ENCODE peak calls at places on chromosomes 1 and 21, in six cellular contexts. W is heart left ventricle, Q is body of pancreas, V is K562, T is HepG2, L is upper lobe of left lung. O is an unnamed sample.

GRCh38 chr21:29190920-29191319 is 60.5 kb downstream of the MAP3K7CL start:
- DNase-seq in V (no peak), T (peak; percentile 29), Q (no peak), W (no peak), L (peak; percentile 41), O (no peak)

GRCh38 chr1:74964508-74964907 is 169.7 kb upstream of the LHX8 start:
- DNase-seq in Q (peak; percentile 40), V (no peak), W (peak; percentile 7), L (no peak), T (no peak), O (peak; percentile 40)

GRCh38 chr1:229410692-229411433 is 23.0 kb downstream of the ACTA1 start:
- DNase-seq in T (no peak), Q (peak; percentile 87), L (peak; percentile 78), V (peak; percentile 43), W (peak; percentile 83), O (no peak)

GRCh38 chr1:233597489-233597901 is 16.4 kb upstream of the KCNK1 start:
- DNase-seq in V (no peak), W (no peak), L (no peak), Q (no peak), T (no peak), O (no peak)

GRCh38 chr1:229531326-229531725 is 23.2 kb upstream of the NUP133 start:
- DNase-seq in V (no peak), W (no peak), T (no peak), L (no peak), Q (no peak), O (no peak)

GRCh38 chr1:8075511-8076051 is 49.5 kb upstream of the ERRFI1 start:
- DNase-seq in W (no peak), T (no peak), L (peak; percentile 81), V (no peak), Q (no peak), O (no peak)

GRCh38 chr1:228379666-228380065 is 27.0 kb downstream of the TRIM11 start:
- DNase-seq in L (no peak), Q (peak; percentile 7), T (no peak), W (no peak), V (no peak), O (no peak)

GRCh38 chr1:32666866-32667566 is 16.0 kb downstream of the RBBP4 start:
- DNase-seq in V (no peak), T (no peak), L (peak; percentile 86), W (no peak), Q (no peak), O (no peak)

GRCh38 chr1:22689505-22689904 is 21.1 kb upstream of the EPHB2 start:
- DNase-seq in Q (no peak), T (peak; percentile 42), V (no peak), W (no peak), L (no peak), O (no peak)

GRCh38 chr1:197909346-197909745 is 6.9 kb downstream of the C1orf53 start:
- DNase-seq in Q (no peak), V (no peak), T (no peak), L (no peak), W (no peak), O (no peak)

DNA sequence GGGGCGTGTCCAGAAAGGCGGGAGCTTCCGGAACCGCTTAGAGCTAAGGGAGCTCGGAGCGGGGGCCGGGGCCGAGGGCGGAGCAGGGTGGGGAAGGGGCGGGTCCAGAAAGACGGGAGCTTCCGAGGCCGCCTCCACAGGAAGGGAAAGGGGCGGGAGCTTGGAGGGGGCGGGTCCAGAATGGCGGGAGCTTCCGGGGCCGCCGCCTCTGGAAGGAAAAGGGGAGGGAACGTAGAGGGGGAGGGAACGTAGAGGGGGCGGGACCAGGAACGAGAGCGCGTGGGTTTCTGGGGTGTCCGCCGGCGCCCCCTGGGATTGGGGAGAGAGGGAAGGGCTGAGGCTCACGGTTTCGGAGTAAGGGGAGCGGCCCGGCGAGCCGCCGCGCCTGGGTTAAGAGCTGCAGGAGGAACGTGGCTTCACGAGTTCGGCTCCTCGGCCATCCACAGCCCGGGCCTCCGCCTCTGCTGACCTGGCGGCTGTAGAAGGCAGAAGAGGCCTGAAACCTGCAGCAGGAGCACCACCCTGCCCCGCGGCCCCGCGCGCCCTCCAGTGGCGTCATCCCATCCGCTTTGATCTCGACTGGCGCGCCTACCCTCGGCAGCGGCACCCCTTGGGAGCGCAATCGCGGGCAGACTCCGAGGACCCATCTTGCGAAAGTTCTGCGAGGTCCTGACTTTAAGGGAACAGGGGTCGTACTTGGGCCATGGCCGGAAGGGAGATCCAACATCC is 22.9 kb upstream of the HPDL start:
- DNase-seq in T (peak; percentile 92), Q (peak; percentile 99), V (peak; percentile 99), L (peak; percentile 98), W (peak; percentile 99), O (peak; percentile 96)
- TF ChIP-seq POLR2A in T (peak; percentile 94), Q (peak; percentile 71), V (peak; percentile 97), L (peak; percentile 59), W (peak; percentile 49), O (peak; percentile 69)

GRCh38 chr1:62142550-62142949 is 52.1 kb upstream of the L1TD1 start:
- DNase-seq in V (no peak), W (no peak), Q (no peak), L (no peak), T (no peak), O (no peak)

GRCh38 chr1:62139410-62139809 is 55.2 kb upstream of the L1TD1 start:
- DNase-seq in T (no peak), V (no peak), W (no peak), L (no peak), Q (no peak), O (no peak)

GRCh38 chr1:62140666-62141065 is 54.0 kb upstream of the L1TD1 start:
- DNase-seq in V (no peak), L (no peak), T (no peak), Q (no peak), W (no peak), O (no peak)

DNA sequence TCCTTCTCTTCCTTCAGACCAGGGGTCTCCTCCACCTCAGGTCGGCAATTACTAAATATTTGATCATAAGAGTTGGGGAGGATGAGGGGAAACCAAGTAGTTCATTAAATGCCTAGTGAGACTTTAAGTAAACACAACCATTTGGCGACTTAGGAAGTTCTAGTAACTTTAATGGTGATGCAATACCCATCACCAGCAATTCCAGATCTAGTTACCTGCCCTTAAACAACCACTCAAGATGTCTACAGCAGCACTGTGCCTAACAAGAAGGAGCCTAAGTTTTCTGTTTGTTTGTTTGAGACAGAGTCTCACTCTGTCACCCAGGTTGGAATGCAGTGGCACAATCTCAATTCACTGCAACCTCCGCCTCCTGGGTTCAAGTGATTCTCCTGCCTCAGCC is 56.6 kb upstream of the L1TD1 start:
- DNase-seq in L (no peak), V (no peak), W (no peak), Q (no peak), T (no peak), O (no peak)
- TF ChIP-seq POLR2A in L (no peak), V (no peak), W (no peak), Q (no peak), T (no peak), O (no peak)

GRCh38 chr1:173407846-173408245 is 69.3 kb upstream of the PRDX6 start:
- DNase-seq in T (no peak), Q (no peak), L (no peak), W (no peak), V (no peak), O (no peak)

GRCh38 chr1:173405281-173405680 is 71.9 kb upstream of the PRDX6 start:
- DNase-seq in V (no peak), L (no peak), W (no peak), T (no peak), Q (no peak), O (no peak)

GRCh38 chr1:173408886-173409285 is 68.2 kb upstream of the PRDX6 start:
- DNase-seq in V (no peak), T (no peak), W (no peak), L (no peak), Q (no peak), O (no peak)

GRCh38 chr1:173405758-173406344 is 71.3 kb upstream of the PRDX6 start:
- DNase-seq in T (no peak), L (no peak), V (no peak), W (no peak), Q (no peak), O (no peak)

DNA sequence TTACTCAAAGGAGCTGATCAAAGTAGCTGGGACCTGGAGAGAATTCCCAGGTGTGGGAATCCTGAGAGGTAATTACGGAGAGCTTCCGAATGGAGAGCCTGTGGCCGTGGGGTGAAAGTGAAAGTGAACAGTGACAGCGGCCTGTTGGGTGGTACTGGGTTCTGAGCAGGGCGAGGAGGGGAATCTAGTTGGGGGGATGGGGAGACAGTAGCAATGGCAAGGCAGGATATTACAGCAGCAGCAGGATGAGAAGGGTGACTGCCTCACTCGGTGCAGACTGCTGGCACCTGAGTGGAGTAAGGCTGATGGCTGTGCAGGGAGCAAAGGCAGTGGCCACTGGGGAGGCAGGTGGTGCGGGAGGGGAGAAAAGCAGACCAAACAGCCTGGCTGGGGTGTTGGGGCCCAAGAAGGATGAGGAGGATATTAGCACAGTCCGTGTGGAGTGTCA is 70.3 kb upstream of the PRDX6 start:
- DNase-seq in T (no peak), W (no peak), Q (no peak), L (no peak), V (no peak), O (no peak)
- TF ChIP-seq POLR2A in T (no peak), W (no peak), Q (no peak), L (no peak), V (no peak), O (no peak)

GRCh38 chr1:41728403-41729202 is 190.1 kb downstream of the HIVEP3 start:
- DNase-seq in T (no peak), L (peak; percentile 35), Q (no peak), W (no peak), V (no peak), O (no peak)
- TF ChIP-seq POLR2A in T (no peak), L (no peak), Q (no peak), W (no peak), V (no peak), O (no peak)

GRCh38 chr1:235083589-235084323 is 44.9 kb downstream of the TOMM20 start:
- DNase-seq in W (peak; percentile 88), T (peak; percentile 88), L (peak; percentile 92), Q (peak; percentile 84), V (peak; percentile 64), O (peak; percentile 67)
- TF ChIP-seq POLR2A in W (no peak), T (no peak), L (no peak), Q (no peak), V (no peak), O (no peak)

GRCh38 chr1:40344597-40344996 is 27.5 kb upstream of the COL9A2 start:
- DNase-seq in Q (peak; percentile 18), T (peak; percentile 43), L (peak; percentile 72), W (peak; percentile 29), V (no peak), O (peak; percentile 21)
- TF ChIP-seq POLR2A in Q (no peak), T (no peak), L (no peak), W (no peak), V (no peak), O (no peak)

GRCh38 chr1:78153092-78153736 is 107.4 kb downstream of the GIPC2 start:
- DNase-seq in L (no peak), W (no peak), T (no peak), Q (no peak), V (no peak), O (no peak)

GRCh38 chr1:78155121-78155520 is 109.4 kb downstream of the GIPC2 start:
- DNase-seq in Q (no peak), V (no peak), L (no peak), W (no peak), T (no peak), O (no peak)

GRCh38 chr1:78157162-78157561 is 111.4 kb downstream of the GIPC2 start:
- DNase-seq in W (no peak), V (no peak), Q (no peak), L (no peak), T (no peak), O (no peak)
- TF ChIP-seq POLR2A in W (no peak), V (no peak), Q (no peak), L (no peak), T (no peak), O (no peak)

O was measured in tibial nerve.